ENCODE peak calls at places on chromosomes 13 and 19, in four cellular contexts. One of them, this sample, is unnamed.

GRCh38 chr19:16168465-16169081 is 4.8 kb downstream of the CIB3 start:
- DNase-seq in stimulated activated CD4-positive, alpha-beta T cell treated with anti-CD3 and anti-CD28 coated beads, Interleukin-4, amount 100 ng/mL, for 1 hour: no peak
- DNase-seq in AG08395: no peak
- DNase-seq in astrocyte of the hippocampus: no peak
- DNase-seq in this sample: no peak

GRCh38 chr19:21451187-21451586 is 54.2 kb upstream of the ZNF429 start:
- DNase-seq in stimulated activated CD4-positive, alpha-beta T cell treated with anti-CD3 and anti-CD28 coated beads, Interleukin-4, amount 100 ng/mL, for 1 hour: no peak
- DNase-seq in AG08395: no peak
- DNase-seq in astrocyte of the hippocampus: no peak
- DNase-seq in this sample: no peak

GRCh38 chr19:32676186-32676894 is 692 bp downstream of the RGS9BP start:
- DNase-seq in stimulated activated CD4-positive, alpha-beta T cell treated with anti-CD3 and anti-CD28 coated beads, Interleukin-4, amount 100 ng/mL, for 1 hour: peak
- DNase-seq in AG08395: no peak
- DNase-seq in astrocyte of the hippocampus: peak
- DNase-seq in this sample: no peak

GRCh38 chr19:18109731-18110671 is 12.4 kb downstream of the MAST3 start:
- DNase-seq in stimulated activated CD4-positive, alpha-beta T cell treated with anti-CD3 and anti-CD28 coated beads, Interleukin-4, amount 100 ng/mL, for 1 hour: peak
- DNase-seq in AG08395: peak
- DNase-seq in astrocyte of the hippocampus: peak
- DNase-seq in this sample: no peak

GRCh38 chr13:35771898-35772297 is 295.4 kb upstream of the MAB21L1 start:
- DNase-seq in stimulated activated CD4-positive, alpha-beta T cell treated with anti-CD3 and anti-CD28 coated beads, Interleukin-4, amount 100 ng/mL, for 1 hour: no peak
- DNase-seq in AG08395: peak
- DNase-seq in astrocyte of the hippocampus: peak
- DNase-seq in this sample: peak

GRCh38 chr13:29541400-29541799 is 54.1 kb downstream of the SLC7A1 start:
- DNase-seq in stimulated activated CD4-positive, alpha-beta T cell treated with anti-CD3 and anti-CD28 coated beads, Interleukin-4, amount 100 ng/mL, for 1 hour: no peak
- DNase-seq in AG08395: no peak
- DNase-seq in astrocyte of the hippocampus: no peak
- DNase-seq in this sample: no peak

GRCh38 chr13:78649997-78650724 is 8.8 kb downstream of the OBI1 start:
- DNase-seq in stimulated activated CD4-positive, alpha-beta T cell treated with anti-CD3 and anti-CD28 coated beads, Interleukin-4, amount 100 ng/mL, for 1 hour: no peak
- DNase-seq in AG08395: no peak
- DNase-seq in astrocyte of the hippocampus: no peak
- DNase-seq in this sample: no peak

GRCh38 chr13:64278493-64278892 is 2862.8 kb upstream of the PCDH20 start:
- DNase-seq in stimulated activated CD4-positive, alpha-beta T cell treated with anti-CD3 and anti-CD28 coated beads, Interleukin-4, amount 100 ng/mL, for 1 hour: no peak
- DNase-seq in AG08395: peak
- DNase-seq in astrocyte of the hippocampus: peak
- DNase-seq in this sample: no peak

GRCh38 chr19:10083911-10084310 is 2.2 kb upstream of the SHFL start:
- DNase-seq in stimulated activated CD4-positive, alpha-beta T cell treated with anti-CD3 and anti-CD28 coated beads, Interleukin-4, amount 100 ng/mL, for 1 hour: no peak
- DNase-seq in AG08395: no peak
- DNase-seq in astrocyte of the hippocampus: no peak
- DNase-seq in this sample: no peak

GRCh38 chr13:23703241-23703640 is 133.0 kb downstream of the TNFRSF19 start:
- DNase-seq in stimulated activated CD4-positive, alpha-beta T cell treated with anti-CD3 and anti-CD28 coated beads, Interleukin-4, amount 100 ng/mL, for 1 hour: no peak
- DNase-seq in AG08395: peak
- DNase-seq in astrocyte of the hippocampus: no peak
- DNase-seq in this sample: peak

GRCh38 chr13:33676045-33676699 is 141.8 kb upstream of the RFC3 start:
- DNase-seq in stimulated activated CD4-positive, alpha-beta T cell treated with anti-CD3 and anti-CD28 coated beads, Interleukin-4, amount 100 ng/mL, for 1 hour: no peak
- DNase-seq in AG08395: peak
- DNase-seq in astrocyte of the hippocampus: no peak
- DNase-seq in this sample: no peak

GRCh38 chr13:97334690-97335089 is 99.3 kb upstream of the RAP2A start:
- DNase-seq in stimulated activated CD4-positive, alpha-beta T cell treated with anti-CD3 and anti-CD28 coated beads, Interleukin-4, amount 100 ng/mL, for 1 hour: no peak
- DNase-seq in AG08395: no peak
- DNase-seq in astrocyte of the hippocampus: no peak
- DNase-seq in this sample: no peak

GRCh38 chr13:97278395-97279078 is 56.4 kb downstream of the MBNL2 start:
- DNase-seq in stimulated activated CD4-positive, alpha-beta T cell treated with anti-CD3 and anti-CD28 coated beads, Interleukin-4, amount 100 ng/mL, for 1 hour: no peak
- DNase-seq in AG08395: no peak
- DNase-seq in astrocyte of the hippocampus: no peak
- DNase-seq in this sample: no peak